ENCODE peak calls at places on chromosomes 11 and 22, in four cellular contexts. V, B, Q and C are unnamed samples.
A peak's percentile ranks its signal among the peaks of the same experiment; 100 is the strongest.

GRCh38 chr11:114059278-114059983 is at the start of gene ZBTB16:
- DNase-seq in V (no peak), Q (no peak), B (no peak), C (no peak)

GRCh38 chr11:19691815-19692214 is 20.8 kb upstream of the NAV2 start:
- DNase-seq in B (no peak), Q (no peak), V (no peak), C (no peak)

GRCh38 chr11:72683782-72684200 is 9.6 kb upstream of the PDE2A start:
- DNase-seq in Q (peak; percentile 80), B (peak; percentile 33), V (peak; percentile 42), C (no peak)

GRCh38 chr22:41146573-41146972 is 54.2 kb downstream of the EP300 start:
- DNase-seq in B (no peak), Q (no peak), V (peak; percentile 5), C (no peak)

GRCh38 chr22:50738649-50739227 is 734 bp downstream of the ACR start:
- DNase-seq in V (no peak), Q (no peak), B (no peak), C (no peak)

GRCh38 chr11:129992161-129992944 is 10.3 kb downstream of the PRDM10 start:
- DNase-seq in B (peak; percentile 82), Q (peak; percentile 73), V (peak; percentile 20), C (no peak)

GRCh38 chr11:65133724-65134123 is 595 bp downstream of the SYVN1 start:
- DNase-seq in Q (no peak), B (no peak), V (no peak), C (no peak)

GRCh38 chr11:70367071-70367470 is 31.3 kb upstream of the CTTN start:
- DNase-seq in B (no peak), V (no peak), Q (no peak), C (no peak)

GRCh38 chr11:32334822-32335221 is 100.5 kb downstream of the WT1 start:
- DNase-seq in Q (peak; percentile 48), V (peak; percentile 80), B (peak; percentile 45), C (no peak)

GRCh38 chr22:36858156-36858555 is 2.6 kb upstream of the NCF4 start:
- DNase-seq in V (no peak), B (no peak), Q (no peak), C (no peak)

GRCh38 chr11:11407738-11408084 is 54.7 kb upstream of the CSNK2A3 start:
- DNase-seq in B (no peak), V (no peak), Q (no peak), C (no peak)

GRCh38 chr11:96054870-96055705 is 131.2 kb upstream of the MTMR2 start:
- DNase-seq in B (peak; percentile 44), V (peak; percentile 26), Q (peak; percentile 34), C (no peak)

GRCh38 chr22:22039286-22040074 is 56.9 kb upstream of the TOP3B start:
- DNase-seq in Q (no peak), V (no peak), B (no peak), C (no peak)

GRCh38 chr11:45654741-45655283 is 10.6 kb downstream of the CHST1 start:
- DNase-seq in Q (no peak), V (no peak), B (no peak), C (no peak)

GRCh38 chr11:32434387-32435151 is 770 bp downstream of the WT1 start:
- DNase-seq in Q (peak; percentile 85), B (peak; percentile 5), V (peak; percentile 73), C (no peak)

GRCh38 chr11:123072279-123072678 is 10.3 kb upstream of the HSPA8 start:
- DNase-seq in Q (no peak), V (no peak), B (no peak), C (no peak)

GRCh38 chr11:13667245-13667644 is 1.2 kb upstream of the FAR1 start:
- DNase-seq in B (no peak), V (no peak), Q (no peak), C (no peak)

GRCh38 chr11:117999354-117999993 is 13.3 kb downstream of the IL10RA start:
- DNase-seq in V (no peak), B (no peak), Q (no peak), C (no peak)

GRCh38 chr11:65425105-65425970 is 2.7 kb downstream of the NEAT1 start:
- DNase-seq in Q (peak; percentile 29), V (peak; percentile 87), B (no peak), C (no peak)

GRCh38 chr11:126297004-126297403 is 6.9 kb upstream of the DCPS start:
- DNase-seq in B (no peak), Q (no peak), V (no peak), C (no peak)

GRCh38 chr22:35921777-35922176 is 106.8 kb downstream of the RBFOX2 start:
- DNase-seq in B (peak; percentile 75), Q (peak; percentile 39), V (peak; percentile 83), C (peak; percentile 13)

GRCh38 chr11:8760896-8761295 is 78.3 kb downstream of the RPL27A start:
- DNase-seq in B (no peak), Q (no peak), V (no peak), C (no peak)

GRCh38 chr11:29282088-29282487 is 734.7 kb downstream of the KCNA4 start:
- DNase-seq in B (peak; percentile 69), Q (no peak), V (peak; percentile 92), C (no peak)

GRCh38 chr22:20503816-20504215 is 3.6 kb upstream of the MED15 start:
- DNase-seq in B (no peak), V (peak; percentile 75), Q (no peak), C (no peak)

GRCh38 chr11:32494629-32495028 is 59.3 kb upstream of the WT1 start:
- DNase-seq in V (no peak), B (no peak), Q (no peak), C (no peak)

GRCh38 chr11:110479445-110480101 is 49.8 kb downstream of the FDX1 start:
- DNase-seq in V (no peak), B (no peak), Q (peak; percentile 13), C (no peak)

GRCh38 chr11:45658292-45658991 is 7.0 kb downstream of the CHST1 start:
- DNase-seq in Q (no peak), B (peak; percentile 10), V (no peak), C (no peak)

GRCh38 chr11:30406978-30407762 is 84.3 kb downstream of the ARL14EP start:
- DNase-seq in B (peak; percentile 26), V (no peak), Q (no peak), C (no peak)

GRCh38 chr22:33606495-33606894 is 313.8 kb downstream of the LARGE1 start:
- DNase-seq in Q (no peak), V (no peak), B (no peak), C (no peak)

GRCh38 chr11:76955459-76956114 is 78.6 kb upstream of the B3GNT6 start:
- DNase-seq in Q (no peak), B (no peak), V (no peak), C (no peak)

GRCh38 chr11:73011126-73011817 is 130.8 kb downstream of the FCHSD2 start:
- DNase-seq in Q (no peak), V (no peak), B (no peak), C (no peak)

GRCh38 chr11:70415176-70415575 is 16.8 kb downstream of the CTTN start:
- DNase-seq in B (no peak), V (peak; percentile 20), Q (no peak), C (no peak)

GRCh38 chr11:16879690-16880089 is 134.5 kb downstream of the PLEKHA7 start:
- DNase-seq in Q (no peak), B (no peak), V (no peak), C (no peak)

GRCh38 chr11:16881766-16882165 is 132.4 kb downstream of the PLEKHA7 start:
- DNase-seq in Q (no peak), V (no peak), B (no peak), C (no peak)

GRCh38 chr11:16883179-16883578 is 131.0 kb downstream of the PLEKHA7 start:
- DNase-seq in V (peak; percentile 22), Q (peak; percentile 64), B (no peak), C (no peak)

GRCh38 chr11:16880184-16880583 is 134.0 kb downstream of the PLEKHA7 start:
- DNase-seq in B (no peak), Q (no peak), V (no peak), C (no peak)

GRCh38 chr11:16881074-16881709 is 133.0 kb downstream of the PLEKHA7 start:
- DNase-seq in B (no peak), Q (peak; percentile 61), V (no peak), C (no peak)
- TF ChIP-seq CHD4 in B (no peak), Q (no peak), V (no peak), C (no peak)

DNA sequence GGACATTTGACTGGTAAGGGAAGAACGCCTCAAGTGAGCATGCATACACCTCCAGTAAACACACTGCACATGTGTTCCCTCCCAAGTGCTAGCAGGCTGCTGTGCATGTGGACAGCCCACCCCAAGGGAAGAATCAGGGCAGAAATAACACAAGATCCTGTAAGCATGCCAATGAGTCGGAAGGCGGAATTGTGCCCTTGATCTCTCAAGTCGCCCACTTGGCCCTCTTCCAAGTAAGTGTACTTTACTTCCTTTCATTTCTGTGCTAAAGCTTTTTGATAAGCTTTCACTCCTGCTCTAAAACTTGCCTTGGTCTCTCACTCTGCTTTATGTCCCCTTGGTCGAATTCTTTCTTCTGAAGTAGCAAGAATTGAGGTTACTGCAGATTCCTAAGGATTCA is 139.6 kb downstream of the TRPC6 start:
- DNase-seq in Q (no peak), V (no peak), B (no peak), C (no peak)
- TF ChIP-seq CHD4 in Q (no peak), V (no peak), B (no peak), C (no peak)

GRCh38 chr11:116857316-116857715 is 19.9 kb upstream of the APOA1 start:
- DNase-seq in B (no peak), V (no peak), Q (no peak), C (no peak)
- TF ChIP-seq CHD4 in B (no peak), V (no peak), Q (no peak), C (no peak)

GRCh38 chr11:78796956-78797355 is 222.3 kb upstream of the NARS2 start:
- DNase-seq in B (no peak), Q (no peak), V (peak; percentile 14), C (no peak)
- TF ChIP-seq CHD4 in B (no peak), Q (no peak), V (no peak), C (no peak)

DNA sequence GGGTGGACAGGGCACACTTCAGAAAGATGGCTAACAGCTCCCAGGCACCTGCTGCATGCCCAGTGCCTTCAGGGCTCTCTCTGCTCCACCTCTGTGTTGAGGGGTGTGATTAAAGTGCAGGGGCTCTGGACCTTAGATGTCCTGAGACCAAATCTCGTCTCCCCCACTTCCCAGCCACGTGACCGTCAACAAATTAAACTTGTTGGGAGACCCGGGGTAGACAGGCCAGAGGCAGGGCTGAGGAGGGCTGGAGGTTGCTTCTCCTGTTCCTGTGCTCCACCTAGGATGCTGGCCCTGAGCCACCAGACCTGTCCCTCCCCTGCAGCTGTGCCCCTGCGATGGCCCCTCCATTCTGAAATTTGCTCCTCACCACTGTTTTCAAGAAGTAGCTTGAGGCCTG is 17.0 kb downstream of the NPTXR start:
- DNase-seq in B (no peak), V (no peak), Q (no peak), C (no peak)
- TF ChIP-seq CHD4 in B (no peak), V (no peak), Q (no peak), C (no peak)